ENCODE peak calls at places on chromosomes 3 and 15, in nine cellular contexts. I is mesothelial cell of epicardium, R is neural progenitor cell, J is cardiac muscle cell, P is progenitor cell of endocrine pancreas, H is tibial artery, A is nephron progenitor cell, W is HFF-Myc, O is bronchial epithelial cell. E is an unnamed sample.

GRCh38 chr15:66452971-66453580 is 44.5 kb downstream of the SNAPC5 start:
- DNase-seq in H (no peak), R (no peak), W (no peak), I (no peak), J (no peak), P (no peak), A (no peak), O (no peak), E (no peak)

GRCh38 chr3:46748160-46748559 is 30.5 kb upstream of the PRSS50 start:
- DNase-seq in W (no peak), R (no peak), J (no peak), A (no peak), I (no peak), O (no peak), P (no peak), H (no peak), E (no peak)

GRCh38 chr3:139111392-139112229 is 66.9 kb upstream of the PRR23C start:
- DNase-seq in I (peak), A (peak), P (peak), O (peak), R (peak), W (peak), J (peak), H (no peak), E (peak)

GRCh38 chr3:124974691-124975090 is 40.1 kb upstream of the MUC13 start:
- DNase-seq in W (no peak), P (no peak), A (no peak), I (no peak), R (no peak), O (no peak), H (no peak), J (no peak), E (no peak)

GRCh38 chr3:36957862-36958686 is 13.2 kb upstream of the TRANK1 start:
- DNase-seq in A (no peak), J (no peak), P (no peak), O (peak), W (peak), H (no peak), R (no peak), I (no peak), E (no peak)

GRCh38 chr3:25610779-25611178 is 53.9 kb downstream of the TOP2B start:
- DNase-seq in A (no peak), R (no peak), W (no peak), I (no peak), O (no peak), J (no peak), P (no peak), H (no peak), E (no peak)

GRCh38 chr3:43161684-43162512 is 56.0 kb upstream of the POMGNT2 start:
- DNase-seq in A (no peak), O (peak), J (peak), P (no peak), I (no peak), W (no peak), R (peak), H (no peak), E (no peak)

GRCh38 chr15:78811124-78811824 is at the start of gene ADAMTS7:
- DNase-seq in H (peak), J (peak), I (peak), P (peak), R (peak), O (no peak), A (peak), W (peak), E (peak)

GRCh38 chr3:30768703-30769550 is 125.5 kb downstream of the GADL1 start:
- DNase-seq in R (peak), J (peak), O (peak), A (peak), P (peak), W (peak), H (peak), I (peak), E (peak)

GRCh38 chr15:63331456-63331855 is 50.2 kb downstream of the CA12 start:
- DNase-seq in R (no peak), J (no peak), A (no peak), W (no peak), I (no peak), P (no peak), O (peak), H (no peak), E (peak)

GRCh38 chr3:4698125-4698821 is 205.1 kb downstream of the ITPR1 start:
- DNase-seq in I (no peak), W (no peak), A (no peak), P (no peak), O (no peak), H (no peak), R (no peak), J (no peak), E (no peak)

GRCh38 chr3:11878837-11879236 is 32.2 kb upstream of the TAMM41 start:
- DNase-seq in H (no peak), R (peak), J (no peak), I (no peak), W (no peak), O (no peak), P (no peak), A (no peak), E (no peak)

GRCh38 chr15:48250640-48251076 is 44.6 kb downstream of the SLC12A1 start:
- DNase-seq in A (peak), H (peak), P (no peak), J (peak), W (peak), R (peak), I (no peak), O (peak), E (peak)

GRCh38 chr15:70578196-70578595 is 185.2 kb downstream of the UACA start:
- DNase-seq in H (no peak), O (no peak), J (no peak), P (no peak), W (no peak), R (no peak), A (no peak), I (no peak), E (no peak)

GRCh38 chr3:147370316-147370715 is 36.0 kb downstream of the ZIC4 start:
- DNase-seq in R (no peak), I (no peak), J (no peak), P (no peak), H (no peak), W (no peak), A (no peak), O (no peak), E (no peak)

GRCh38 chr3:127590593-127591477 is at the start of gene TPRA1:
- DNase-seq in J (peak), P (peak), I (peak), R (peak), A (peak), W (peak), H (peak), O (peak), E (peak)

DNA sequence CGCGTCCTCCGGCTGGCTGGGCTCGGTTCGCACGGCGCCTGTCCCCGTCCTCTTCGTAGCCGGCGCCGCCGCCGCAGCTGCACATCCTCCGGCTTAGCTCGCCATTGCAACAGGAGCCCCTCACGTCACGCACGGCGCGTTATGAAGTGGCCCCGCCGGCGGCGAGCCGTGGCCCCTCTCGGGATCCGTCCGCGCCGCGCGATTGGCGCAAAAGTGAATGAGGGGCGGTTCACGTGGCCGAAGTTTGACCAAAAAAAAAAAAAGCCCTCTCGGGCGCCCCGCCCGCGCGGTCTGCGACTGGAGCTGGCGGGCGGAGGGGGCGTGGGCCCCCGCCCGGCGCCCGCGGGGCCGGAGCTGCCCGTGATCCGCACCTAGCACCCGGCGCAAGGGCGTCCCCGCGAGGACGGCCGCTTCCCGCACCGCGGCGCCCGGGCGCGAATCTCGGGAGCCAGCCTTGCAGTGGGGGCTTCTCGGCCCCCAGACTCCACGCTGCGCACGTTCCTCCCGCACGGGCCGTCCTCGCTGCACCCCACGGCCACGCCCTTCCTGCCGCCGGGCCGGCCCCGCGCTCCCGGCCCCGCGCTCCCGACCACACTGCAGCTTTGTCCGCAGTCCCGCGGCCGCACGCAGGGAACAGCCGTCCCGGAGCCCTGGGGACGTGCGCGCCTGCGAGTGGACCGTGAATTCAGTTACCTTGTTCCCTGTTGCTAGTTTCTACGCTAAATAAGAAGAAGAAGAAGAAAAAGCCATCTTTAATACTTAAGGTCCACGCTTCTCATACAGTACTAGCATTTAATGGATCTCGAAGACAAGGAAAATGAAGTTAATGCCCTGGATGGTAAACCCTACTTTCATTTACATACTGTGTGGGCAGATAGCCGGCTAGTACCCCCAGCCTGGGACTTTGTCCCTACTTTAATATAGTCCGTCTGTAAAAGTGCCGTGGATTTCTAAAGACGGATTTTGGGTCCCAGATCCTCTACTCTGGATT is at the start of gene CHSY1:
- DNase-seq in H (peak), R (peak), I (peak), P (peak), A (peak), J (peak), W (peak), O (peak), E (peak)
- TF ChIP-seq CTCF in H (peak), R (peak), I (no peak), P (no peak), A (no peak), J (peak), W (no peak), O (peak), E (no peak)

DNA sequence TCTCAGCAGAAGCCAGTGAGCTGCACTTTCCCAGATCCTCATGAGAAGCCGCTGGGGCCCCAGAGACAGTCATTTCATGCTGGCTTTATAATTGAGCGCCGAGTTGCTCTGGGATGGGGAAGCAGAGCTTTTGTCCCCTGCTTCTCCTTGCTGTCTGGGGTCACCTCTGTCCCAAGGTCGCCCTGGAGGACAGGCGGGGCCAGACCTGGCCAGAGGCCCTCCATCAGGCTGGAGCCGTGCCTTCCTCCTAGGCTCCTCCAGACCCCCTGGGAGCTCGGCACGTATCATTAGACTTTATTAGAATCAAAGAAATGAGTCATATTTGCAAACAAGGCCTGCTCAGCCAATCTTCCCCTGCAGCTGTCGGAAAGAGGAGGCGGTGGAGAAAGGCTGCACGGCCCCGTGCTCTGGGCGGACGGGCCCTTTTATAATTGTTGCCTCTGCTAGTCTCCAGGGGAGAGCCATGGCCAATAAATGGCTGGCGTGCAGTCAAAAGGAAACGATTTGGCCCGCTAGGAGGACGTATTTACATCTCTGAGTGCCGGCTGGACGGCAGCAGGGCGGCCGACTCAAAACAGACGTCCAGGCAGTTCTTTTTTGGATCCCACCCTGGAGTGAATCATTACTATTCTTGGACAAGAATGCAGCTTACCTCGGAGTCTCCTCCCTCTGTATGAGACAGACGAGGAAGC is 50.4 kb downstream of the SLC6A6 start:
- DNase-seq in J (no peak), W (peak), I (no peak), H (peak), O (peak), P (no peak), A (no peak), R (no peak), E (no peak)
- TF ChIP-seq CTCF in J (peak), W (peak), I (no peak), H (peak), O (no peak), P (no peak), A (no peak), R (no peak), E (no peak)

GRCh38 chr3:50010959-50011358 is 71.0 kb downstream of the RBM6 start:
- DNase-seq in W (no peak), P (no peak), I (no peak), H (no peak), A (no peak), J (no peak), O (peak), R (no peak), E (no peak)
- TF ChIP-seq CTCF in W (no peak), P (no peak), I (no peak), H (no peak), A (no peak), J (no peak), O (no peak), R (no peak), E (no peak)

DNA sequence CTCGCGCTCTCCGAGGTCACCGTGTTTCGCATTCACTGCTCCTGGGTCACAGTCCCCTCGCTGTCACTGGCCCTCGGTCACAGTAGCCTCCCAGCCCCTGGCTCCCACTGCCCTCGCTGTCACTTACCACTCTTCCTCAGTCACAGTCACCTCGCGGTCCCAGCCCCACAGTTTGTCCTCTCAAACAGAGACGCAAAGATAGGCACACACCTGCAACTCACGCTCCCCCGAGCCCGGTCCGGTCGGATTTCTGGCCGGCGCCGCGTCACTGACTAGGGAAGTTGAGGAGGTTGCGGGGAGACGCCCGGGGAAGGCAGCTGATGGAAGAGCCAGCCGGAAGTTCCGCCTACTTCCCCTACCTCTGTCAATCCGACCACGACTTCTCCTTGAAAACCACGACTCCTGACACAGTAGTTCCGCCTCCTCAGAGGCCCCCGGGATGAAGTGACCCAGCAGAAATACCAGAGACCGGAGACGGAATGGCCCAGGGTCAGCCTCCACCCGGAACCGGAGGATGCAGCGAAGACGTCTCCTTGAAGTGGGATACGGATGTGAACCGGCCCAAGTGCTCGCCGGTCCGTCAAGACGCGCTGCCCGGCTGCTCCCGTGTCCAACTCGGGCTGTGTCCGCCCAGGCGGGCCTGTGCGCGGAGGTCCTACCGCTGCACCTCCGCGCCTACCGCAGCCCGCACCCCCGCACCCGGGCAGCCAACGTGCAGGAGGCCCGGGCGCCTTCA is at the start of gene PCYT1A:
- DNase-seq in H (peak), R (peak), I (peak), W (peak), A (peak), O (peak), P (peak), J (peak), E (peak)
- TF ChIP-seq CTCF in H (no peak), R (no peak), I (no peak), W (no peak), A (no peak), O (no peak), P (no peak), J (no peak), E (no peak)

GRCh38 chr3:66270726-66271125 is 49.9 kb downstream of the SLC25A26 start:
- DNase-seq in R (no peak), O (no peak), P (no peak), J (no peak), A (no peak), H (no peak), W (no peak), I (no peak), E (no peak)
- TF ChIP-seq CTCF in R (no peak), O (no peak), P (no peak), J (no peak), A (no peak), H (no peak), W (no peak), I (no peak), E (no peak)

DNA sequence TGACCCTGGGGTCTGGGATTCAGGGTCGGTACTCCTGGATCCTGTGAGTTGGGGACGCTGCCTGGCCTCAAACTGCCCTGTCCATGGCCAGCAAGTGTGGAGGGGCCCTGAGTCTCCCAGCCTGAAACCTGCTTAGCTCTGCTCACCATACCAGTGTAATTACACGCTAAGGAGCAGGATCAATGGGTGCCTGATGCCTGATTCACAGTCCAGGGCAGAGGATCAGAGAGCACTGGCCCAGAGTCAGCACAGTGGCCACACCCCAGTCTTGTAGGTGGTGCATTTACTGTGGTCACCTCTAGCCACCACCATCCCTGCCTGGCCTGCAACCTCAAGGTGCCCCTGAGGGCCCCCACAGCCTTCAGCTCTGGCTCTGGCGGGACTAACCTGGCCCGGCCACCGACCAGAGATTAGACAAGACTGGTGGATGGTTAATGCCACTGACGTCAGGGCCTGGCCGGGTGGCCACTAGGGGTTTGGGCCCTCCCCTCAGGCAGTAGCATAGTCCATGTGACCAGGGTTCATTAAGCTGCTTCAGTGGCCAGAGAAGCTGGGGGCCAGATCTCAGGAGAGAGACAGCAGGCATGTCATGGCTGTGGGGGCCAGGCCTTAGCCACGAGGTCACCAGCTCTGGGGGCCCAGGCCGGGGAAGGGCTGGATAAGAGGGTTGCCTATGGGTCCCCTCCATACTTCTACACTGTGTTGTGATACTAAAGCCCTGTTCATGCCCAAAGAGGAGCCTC is 3.3 kb upstream of the SLC38A3 start:
- DNase-seq in O (no peak), I (no peak), P (no peak), W (no peak), H (no peak), R (no peak), A (no peak), J (no peak), E (no peak)
- TF ChIP-seq CTCF in O (no peak), I (no peak), P (no peak), W (no peak), H (no peak), R (peak), A (no peak), J (no peak), E (no peak)

GRCh38 chr3:32018723-32019564 is 37.4 kb downstream of the ZNF860 start:
- DNase-seq in J (peak), P (no peak), R (peak), I (no peak), A (no peak), O (peak), H (no peak), W (no peak), E (no peak)
- TF ChIP-seq CTCF in J (peak), P (peak), R (peak), I (peak), A (peak), O (peak), H (peak), W (peak), E (peak)

GRCh38 chr3:50370594-50370993 is 11.3 kb upstream of the TMEM115 start:
- DNase-seq in A (no peak), I (no peak), W (no peak), H (no peak), R (peak), P (no peak), J (peak), O (no peak), E (no peak)
- TF ChIP-seq CTCF in A (no peak), I (no peak), W (peak), H (peak), R (peak), P (no peak), J (peak), O (peak), E (no peak)

GRCh38 chr3:184135149-184135910 is at the start of gene EIF2B5:
- DNase-seq in I (peak), H (peak), R (peak), W (peak), O (peak), P (peak), J (peak), A (peak), E (peak)
- TF ChIP-seq CTCF in I (no peak), H (peak), R (peak), W (peak), O (peak), P (peak), J (peak), A (no peak), E (no peak)

GRCh38 chr3:38001456-38002081 is 11.0 kb downstream of the VILL start:
- DNase-seq in I (peak), H (peak), J (no peak), O (no peak), W (no peak), P (no peak), R (peak), A (peak), E (no peak)
- TF ChIP-seq CTCF in I (no peak), H (no peak), J (no peak), O (peak), W (peak), P (peak), R (peak), A (peak), E (no peak)